ENCODE peak calls at places on chromosomes 5 and 9, in ten cellular contexts. A is lower lobe of right lung; Y is suprapubic skin; T is H9; Q is PC-3; K is HepG2; W is prostate gland; J is brain microvascular endothelial cell; Z is CD8-positive, alpha-beta T cell; H is fibroblast of lung. E is an unnamed sample.

GRCh38 chr5:157049605-157050004 is 9.3 kb downstream of the HAVCR1 start:
- DNase-seq in A (no peak), Y (no peak), T (no peak), Q (peak; percentile 47), K (peak; percentile 76), W (no peak), J (no peak), Z (no peak), H (no peak), E (peak; percentile 74)

GRCh38 chr5:104179057-104179456 is 616.5 kb upstream of the NUDT12 start:
- DNase-seq in A (no peak), Y (no peak), T (peak; percentile 69), Q (peak; percentile 91), K (peak; percentile 74), W (no peak), J (peak; percentile 57), Z (no peak), H (peak; percentile 35), E (peak; percentile 34)

GRCh38 chr5:179122411-179123108 is 62.4 kb downstream of the ZNF354C start:
- DNase-seq in A (peak; percentile 32), Y (peak; percentile 66), T (no peak), Q (no peak), K (no peak), W (no peak), J (no peak), Z (no peak), H (no peak), E (no peak)

GRCh38 chr5:79133121-79133656 is 21.6 kb downstream of the BHMT start:
- DNase-seq in A (no peak), Y (no peak), T (no peak), Q (peak; percentile 72), K (peak; percentile 7), W (no peak), J (no peak), Z (no peak), H (peak; percentile 78), E (no peak)

GRCh38 chr9:30089428-30089827 is 2295.0 kb upstream of the ACO1 start:
- DNase-seq in A (no peak), Y (no peak), T (no peak), Q (no peak), K (no peak), W (no peak), J (no peak), Z (no peak), H (no peak), E (no peak)

GRCh38 chr5:115543365-115543700 is 1.2 kb downstream of the FEM1C start:
- DNase-seq in A (no peak), Y (no peak), T (no peak), Q (no peak), K (peak; percentile 79), W (peak; percentile 11), J (no peak), Z (no peak), H (no peak), E (no peak)

GRCh38 chr5:127153521-127153920 is 80.2 kb upstream of the C5orf63 start:
- DNase-seq in A (no peak), Y (no peak), T (no peak), Q (no peak), K (no peak), W (no peak), J (no peak), Z (no peak), H (no peak), E (no peak)

GRCh38 chr9:129162497-129162896 is 15.6 kb downstream of the IER5L start:
- DNase-seq in A (no peak), Y (no peak), T (no peak), Q (no peak), K (no peak), W (no peak), J (no peak), Z (no peak), H (no peak), E (no peak)

DNA sequence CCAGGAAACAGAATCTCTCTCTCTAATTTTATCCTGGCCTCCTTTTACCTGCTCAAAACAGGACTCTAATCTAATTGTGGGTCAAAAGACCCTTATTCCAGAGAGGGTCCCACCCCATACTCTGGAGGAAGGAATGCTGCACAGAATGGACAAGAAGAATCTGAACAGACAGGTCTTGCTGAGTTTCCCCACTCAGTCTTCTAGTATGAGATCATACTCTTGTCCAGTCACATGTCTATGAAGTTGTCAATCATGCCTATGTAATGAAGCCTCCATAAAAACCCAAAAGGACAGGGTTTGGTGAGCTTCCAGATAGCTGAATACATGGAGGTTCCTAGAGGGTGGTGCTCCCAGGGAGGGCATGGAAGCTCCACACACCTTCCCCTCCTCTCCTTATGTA is 123.9 kb upstream of the FER start:
- DNase-seq in A (no peak), Y (no peak), T (no peak), Q (no peak), K (no peak), W (no peak), J (no peak), Z (no peak), H (no peak), E (no peak)
- H3K27ac ChIP-seq in A (no peak overlapping the region), Y (no peak overlapping the region), T (no peak overlapping the region), Q (no peak overlapping the region), K (no peak overlapping the region), W (no peak overlapping the region), J (no peak overlapping the region), Z (no peak overlapping the region), H (no peak overlapping the region), E (no peak overlapping the region)

GRCh38 chr9:34896112-34896511 is 62.0 kb upstream of the PHF24 start:
- DNase-seq in A (no peak), Y (no peak), T (no peak), Q (no peak), K (no peak), W (no peak), J (no peak), Z (no peak), H (no peak), E (no peak)
- TF ChIP-seq CTCF in A (no peak), Y (no peak), T (peak; percentile 46), Q (peak; percentile 25), K (no peak), W (no peak), J (peak; percentile 19), Z (peak; percentile 16), H (peak; percentile 0), E (no peak)

GRCh38 chr5:34791761-34792244 is 47.2 kb upstream of the TTC23L start:
- DNase-seq in A (no peak), Y (no peak), T (no peak), Q (no peak), K (no peak), W (no peak), J (peak; percentile 86), Z (no peak), H (peak; percentile 18), E (no peak)

GRCh38 chr5:34787035-34787434 is 51.9 kb upstream of the TTC23L start:
- DNase-seq in A (no peak), Y (no peak), T (no peak), Q (no peak), K (no peak), W (no peak), J (no peak), Z (no peak), H (no peak), E (no peak)

GRCh38 chr5:34789021-34789531 is 49.9 kb upstream of the TTC23L start:
- DNase-seq in A (no peak), Y (no peak), T (no peak), Q (no peak), K (no peak), W (no peak), J (peak; percentile 11), Z (no peak), H (peak; percentile 31), E (no peak)

GRCh38 chr5:34790087-34790486 is 48.9 kb upstream of the TTC23L start:
- DNase-seq in A (no peak), Y (no peak), T (no peak), Q (no peak), K (no peak), W (no peak), J (no peak), Z (no peak), H (no peak), E (no peak)

DNA sequence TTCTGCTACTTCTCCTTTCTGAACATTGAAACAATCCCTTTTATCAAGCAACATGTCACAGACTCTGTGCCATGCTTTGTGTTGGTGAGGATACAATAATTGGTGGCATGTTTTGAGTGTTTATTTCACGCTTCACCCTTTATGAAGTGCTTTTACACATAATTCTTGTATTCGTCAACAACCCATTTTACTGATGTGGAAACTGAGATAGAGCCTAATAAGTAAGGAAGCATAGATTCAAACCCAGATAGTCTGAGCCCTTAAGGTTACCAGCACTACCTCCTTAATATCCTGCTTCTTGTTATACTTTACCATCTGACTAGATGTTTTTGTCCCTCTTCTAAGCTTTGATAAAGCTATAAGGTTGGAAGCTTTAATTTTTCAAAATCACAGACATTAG is 49.3 kb upstream of the TTC23L start:
- DNase-seq in A (no peak), Y (no peak), T (no peak), Q (no peak), K (no peak), W (no peak), J (no peak), Z (no peak), H (no peak), E (no peak)
- H3K27ac ChIP-seq in A (no peak overlapping the region), Y (peak overlapping the region; percentile 8), T (no peak overlapping the region), Q (no peak overlapping the region), K (no peak overlapping the region), W (no peak overlapping the region), J (no peak overlapping the region), Z (no peak overlapping the region), H (peak overlapping the region; percentile 7), E (no peak overlapping the region)

DNA sequence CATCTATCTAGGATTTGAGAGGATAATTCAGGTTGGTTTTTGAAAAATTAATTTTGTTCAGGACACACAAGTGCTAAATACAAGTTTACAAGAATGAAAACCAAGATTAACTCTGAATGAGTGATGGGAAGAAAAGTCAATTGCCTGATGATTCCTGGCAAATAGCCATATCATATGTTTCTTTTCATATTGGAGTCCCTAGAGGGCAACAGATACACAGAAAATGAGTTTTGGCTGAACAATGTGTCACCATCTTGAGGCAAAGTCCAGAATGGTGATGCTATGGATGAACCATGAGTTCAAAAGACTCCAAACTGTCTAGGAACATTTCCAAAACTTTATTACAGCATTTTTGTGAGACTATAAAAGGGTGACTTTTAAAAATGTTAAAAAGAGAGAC is 382.9 kb downstream of the TMEM161B start:
- DNase-seq in A (no peak), Y (no peak), T (no peak), Q (peak; percentile 59), K (no peak), W (no peak), J (no peak), Z (no peak), H (no peak), E (no peak)
- TF ChIP-seq CTCF in A (no peak), Y (no peak), T (no peak), Q (peak; percentile 55), K (no peak), W (no peak), J (no peak), Z (no peak), H (no peak), E (no peak)

E was measured in RWPE1.